ENCODE peak calls at places on chromosomes 12 and 14, in seven cellular contexts. One of them, this sample, is unnamed.

GRCh38 chr12:64968989-64969819 is 144.8 kb downstream of the TBC1D30 start:
- DNase-seq in body of pancreas: no peak
- DNase-seq in CD4-positive, alpha-beta T cell: no peak
- DNase-seq in fibroblast of mammary gland: peak
- DNase-seq in A549: peak
- DNase-seq in dorsolateral prefrontal cortex: no peak
- DNase-seq in mucosa of descending colon: no peak
- DNase-seq in this sample: no peak

GRCh38 chr12:6653987-6654386 is 6.8 kb upstream of the ACRBP start:
- DNase-seq in dorsolateral prefrontal cortex: no peak
- DNase-seq in A549: no peak
- DNase-seq in fibroblast of mammary gland: no peak
- DNase-seq in mucosa of descending colon: no peak
- DNase-seq in CD4-positive, alpha-beta T cell: no peak
- DNase-seq in body of pancreas: no peak
- DNase-seq in this sample: no peak

GRCh38 chr12:132171293-132171967 is 27.2 kb downstream of the NOC4L start:
- DNase-seq in fibroblast of mammary gland: no peak
- DNase-seq in mucosa of descending colon: peak
- DNase-seq in dorsolateral prefrontal cortex: no peak
- DNase-seq in A549: no peak
- DNase-seq in body of pancreas: no peak
- DNase-seq in CD4-positive, alpha-beta T cell: no peak
- DNase-seq in this sample: no peak

GRCh38 chr12:105936496-105936895 is 202.3 kb downstream of the NUAK1 start:
- DNase-seq in body of pancreas: no peak
- DNase-seq in mucosa of descending colon: no peak
- DNase-seq in fibroblast of mammary gland: no peak
- DNase-seq in dorsolateral prefrontal cortex: no peak
- DNase-seq in A549: no peak
- DNase-seq in CD4-positive, alpha-beta T cell: no peak
- DNase-seq in this sample: no peak

GRCh38 chr14:104349950-104350349 is 211.6 kb downstream of the KIF26A start:
- DNase-seq in dorsolateral prefrontal cortex: peak
- DNase-seq in mucosa of descending colon: peak
- DNase-seq in CD4-positive, alpha-beta T cell: no peak
- DNase-seq in fibroblast of mammary gland: no peak
- DNase-seq in body of pancreas: peak
- DNase-seq in A549: no peak
- DNase-seq in this sample: no peak

GRCh38 chr12:96044017-96044985 is 8.9 kb upstream of the LTA4H start:
- DNase-seq in CD4-positive, alpha-beta T cell: no peak
- DNase-seq in dorsolateral prefrontal cortex: no peak
- DNase-seq in A549: no peak
- DNase-seq in body of pancreas: no peak
- DNase-seq in mucosa of descending colon: no peak
- DNase-seq in fibroblast of mammary gland: peak
- DNase-seq in this sample: no peak

GRCh38 chr12:52646613-52647012 is 5.4 kb downstream of the KRT2 start:
- DNase-seq in body of pancreas: no peak
- DNase-seq in A549: no peak
- DNase-seq in dorsolateral prefrontal cortex: no peak
- DNase-seq in CD4-positive, alpha-beta T cell: no peak
- DNase-seq in fibroblast of mammary gland: no peak
- DNase-seq in mucosa of descending colon: no peak
- DNase-seq in this sample: no peak

GRCh38 chr12:104790296-104791125 is 167.6 kb downstream of the SLC41A2 start:
- DNase-seq in CD4-positive, alpha-beta T cell: peak
- DNase-seq in dorsolateral prefrontal cortex: no peak
- DNase-seq in body of pancreas: peak
- DNase-seq in fibroblast of mammary gland: peak
- DNase-seq in A549: peak
- DNase-seq in mucosa of descending colon: peak
- DNase-seq in this sample: peak

GRCh38 chr14:33914676-33915516 is 36.0 kb downstream of the EGLN3 start:
- DNase-seq in CD4-positive, alpha-beta T cell: no peak
- DNase-seq in mucosa of descending colon: no peak
- DNase-seq in dorsolateral prefrontal cortex: no peak
- DNase-seq in body of pancreas: peak
- DNase-seq in fibroblast of mammary gland: peak
- DNase-seq in A549: peak
- DNase-seq in this sample: no peak

GRCh38 chr14:23121401-23121800 is 2.3 kb upstream of the CEBPE start:
- DNase-seq in CD4-positive, alpha-beta T cell: no peak
- DNase-seq in A549: no peak
- DNase-seq in dorsolateral prefrontal cortex: no peak
- DNase-seq in fibroblast of mammary gland: peak
- DNase-seq in body of pancreas: peak
- DNase-seq in mucosa of descending colon: peak
- DNase-seq in this sample: no peak

GRCh38 chr12:114306646-114307045 is 99.3 kb downstream of the TBX5 start:
- DNase-seq in dorsolateral prefrontal cortex: no peak
- DNase-seq in body of pancreas: no peak
- DNase-seq in fibroblast of mammary gland: peak
- DNase-seq in A549: no peak
- DNase-seq in CD4-positive, alpha-beta T cell: no peak
- DNase-seq in mucosa of descending colon: no peak
- DNase-seq in this sample: no peak

GRCh38 chr12:53739285-53740129 is 12.3 kb upstream of the CALCOCO1 start:
- DNase-seq in A549: no peak
- DNase-seq in dorsolateral prefrontal cortex: no peak
- DNase-seq in CD4-positive, alpha-beta T cell: no peak
- DNase-seq in body of pancreas: no peak
- DNase-seq in mucosa of descending colon: no peak
- DNase-seq in fibroblast of mammary gland: peak
- DNase-seq in this sample: no peak

GRCh38 chr14:77830692-77831091 is 30.8 kb downstream of the ADCK1 start:
- DNase-seq in mucosa of descending colon: no peak
- DNase-seq in dorsolateral prefrontal cortex: no peak
- DNase-seq in A549: no peak
- DNase-seq in body of pancreas: no peak
- DNase-seq in CD4-positive, alpha-beta T cell: no peak
- DNase-seq in fibroblast of mammary gland: no peak
- DNase-seq in this sample: no peak

GRCh38 chr12:65568517-65568916 is 255.8 kb upstream of the HMGA2 start:
- DNase-seq in CD4-positive, alpha-beta T cell: no peak
- DNase-seq in A549: no peak
- DNase-seq in dorsolateral prefrontal cortex: no peak
- DNase-seq in mucosa of descending colon: no peak
- DNase-seq in fibroblast of mammary gland: peak
- DNase-seq in body of pancreas: no peak
- DNase-seq in this sample: no peak

GRCh38 chr14:70029296-70030132 is 150.3 kb downstream of the SMOC1 start:
- DNase-seq in mucosa of descending colon: no peak
- DNase-seq in CD4-positive, alpha-beta T cell: no peak
- DNase-seq in body of pancreas: no peak
- DNase-seq in A549: no peak
- DNase-seq in fibroblast of mammary gland: no peak
- DNase-seq in dorsolateral prefrontal cortex: no peak
- DNase-seq in this sample: no peak

GRCh38 chr12:127270193-127270592 is 996.8 kb upstream of the TMEM132C start:
- DNase-seq in dorsolateral prefrontal cortex: no peak
- DNase-seq in mucosa of descending colon: no peak
- DNase-seq in CD4-positive, alpha-beta T cell: no peak
- DNase-seq in fibroblast of mammary gland: peak
- DNase-seq in body of pancreas: no peak
- DNase-seq in A549: no peak
- DNase-seq in this sample: no peak

GRCh38 chr14:54669759-54670630 is 103.1 kb downstream of the SAMD4A start:
- DNase-seq in mucosa of descending colon: no peak
- DNase-seq in body of pancreas: no peak
- DNase-seq in fibroblast of mammary gland: peak
- DNase-seq in CD4-positive, alpha-beta T cell: no peak
- DNase-seq in A549: no peak
- DNase-seq in dorsolateral prefrontal cortex: no peak
- DNase-seq in this sample: no peak

GRCh38 chr14:95069547-95069946 is 87.8 kb downstream of the DICER1 start:
- DNase-seq in dorsolateral prefrontal cortex: no peak
- DNase-seq in body of pancreas: no peak
- DNase-seq in mucosa of descending colon: no peak
- DNase-seq in CD4-positive, alpha-beta T cell: no peak
- DNase-seq in A549: no peak
- DNase-seq in fibroblast of mammary gland: no peak
- DNase-seq in this sample: no peak

GRCh38 chr12:45893240-45893639 is 97.1 kb downstream of the SCAF11 start:
- DNase-seq in A549: no peak
- DNase-seq in mucosa of descending colon: no peak
- DNase-seq in CD4-positive, alpha-beta T cell: no peak
- DNase-seq in fibroblast of mammary gland: peak
- DNase-seq in body of pancreas: no peak
- DNase-seq in dorsolateral prefrontal cortex: no peak
- DNase-seq in this sample: no peak

GRCh38 chr12:75779891-75780501 is 251.6 kb downstream of the PHLDA1 start:
- DNase-seq in dorsolateral prefrontal cortex: no peak
- DNase-seq in body of pancreas: no peak
- DNase-seq in A549: no peak
- DNase-seq in CD4-positive, alpha-beta T cell: no peak
- DNase-seq in mucosa of descending colon: no peak
- DNase-seq in fibroblast of mammary gland: no peak
- DNase-seq in this sample: no peak

GRCh38 chr12:116959845-116960514 is 49.2 kb downstream of the FBXW8 start:
- DNase-seq in fibroblast of mammary gland: no peak
- DNase-seq in A549: no peak
- DNase-seq in mucosa of descending colon: no peak
- DNase-seq in dorsolateral prefrontal cortex: no peak
- DNase-seq in CD4-positive, alpha-beta T cell: no peak
- DNase-seq in body of pancreas: no peak
- DNase-seq in this sample: no peak

GRCh38 chr14:104037903-104038302 is 47.6 kb upstream of the ASPG start:
- DNase-seq in CD4-positive, alpha-beta T cell: no peak
- DNase-seq in A549: no peak
- DNase-seq in mucosa of descending colon: no peak
- DNase-seq in body of pancreas: no peak
- DNase-seq in dorsolateral prefrontal cortex: no peak
- DNase-seq in fibroblast of mammary gland: peak
- DNase-seq in this sample: no peak

DNA sequence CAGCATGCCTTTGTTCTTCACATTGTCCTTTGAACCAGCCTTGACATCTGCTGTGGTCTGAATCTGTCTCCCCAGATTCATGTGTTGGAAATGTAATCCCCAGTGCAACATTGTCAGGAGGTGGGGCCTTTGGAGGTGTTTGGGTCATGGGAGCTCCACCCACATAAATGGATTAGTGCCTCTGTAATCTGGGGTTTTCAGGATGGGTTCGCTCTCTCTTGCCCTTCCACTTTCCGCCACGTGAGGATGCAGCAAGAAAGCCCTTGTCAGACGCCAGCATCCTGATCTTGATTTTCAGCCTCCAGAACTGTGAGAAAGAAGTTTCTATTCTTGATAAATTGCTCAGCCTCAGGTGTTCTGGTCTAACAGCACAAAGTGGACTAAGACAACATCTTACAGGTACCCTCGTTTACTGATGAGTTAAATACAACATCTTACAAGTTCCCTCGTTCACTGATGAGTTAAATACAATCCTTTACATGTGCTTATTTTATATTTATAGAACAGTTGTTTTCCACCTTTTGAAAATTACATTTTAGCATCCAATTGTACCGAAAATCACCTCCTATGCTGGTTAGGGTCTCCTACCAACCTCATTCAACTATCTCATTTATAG is 54.4 kb upstream of the RIMBP2 start:
- DNase-seq in fibroblast of mammary gland: no peak
- DNase-seq in body of pancreas: no peak
- DNase-seq in CD4-positive, alpha-beta T cell: no peak
- DNase-seq in mucosa of descending colon: no peak
- DNase-seq in A549: no peak
- DNase-seq in dorsolateral prefrontal cortex: no peak
- DNase-seq in this sample: no peak
- TF ChIP-seq CTCF in fibroblast of mammary gland: no peak
- TF ChIP-seq CTCF in body of pancreas: no peak
- TF ChIP-seq CTCF in CD4-positive, alpha-beta T cell: no peak
- TF ChIP-seq CTCF in mucosa of descending colon: no peak
- TF ChIP-seq CTCF in A549: no peak
- TF ChIP-seq CTCF in dorsolateral prefrontal cortex: no peak
- TF ChIP-seq CTCF in this sample: no peak

GRCh38 chr14:88439088-88439487 is 53.6 kb downstream of the SPATA7 start:
- DNase-seq in CD4-positive, alpha-beta T cell: no peak
- DNase-seq in dorsolateral prefrontal cortex: no peak
- DNase-seq in body of pancreas: no peak
- DNase-seq in fibroblast of mammary gland: no peak
- DNase-seq in A549: no peak
- DNase-seq in mucosa of descending colon: no peak
- DNase-seq in this sample: no peak

GRCh38 chr14:88437659-88438058 is 52.2 kb downstream of the SPATA7 start:
- DNase-seq in CD4-positive, alpha-beta T cell: no peak
- DNase-seq in body of pancreas: no peak
- DNase-seq in mucosa of descending colon: no peak
- DNase-seq in dorsolateral prefrontal cortex: no peak
- DNase-seq in A549: no peak
- DNase-seq in fibroblast of mammary gland: peak
- DNase-seq in this sample: no peak
- TF ChIP-seq CTCF in CD4-positive, alpha-beta T cell: no peak
- TF ChIP-seq CTCF in body of pancreas: no peak
- TF ChIP-seq CTCF in mucosa of descending colon: no peak
- TF ChIP-seq CTCF in dorsolateral prefrontal cortex: peak
- TF ChIP-seq CTCF in A549: no peak
- TF ChIP-seq CTCF in fibroblast of mammary gland: peak
- TF ChIP-seq CTCF in this sample: no peak

GRCh38 chr14:92551066-92551841 is 37.7 kb downstream of the RIN3 start:
- DNase-seq in dorsolateral prefrontal cortex: no peak
- DNase-seq in CD4-positive, alpha-beta T cell: no peak
- DNase-seq in fibroblast of mammary gland: no peak
- DNase-seq in A549: no peak
- DNase-seq in body of pancreas: no peak
- DNase-seq in mucosa of descending colon: peak
- DNase-seq in this sample: no peak
- TF ChIP-seq CTCF in dorsolateral prefrontal cortex: no peak
- TF ChIP-seq CTCF in CD4-positive, alpha-beta T cell: no peak
- TF ChIP-seq CTCF in fibroblast of mammary gland: no peak
- TF ChIP-seq CTCF in A549: no peak
- TF ChIP-seq CTCF in body of pancreas: peak
- TF ChIP-seq CTCF in mucosa of descending colon: no peak
- TF ChIP-seq CTCF in this sample: peak

DNA sequence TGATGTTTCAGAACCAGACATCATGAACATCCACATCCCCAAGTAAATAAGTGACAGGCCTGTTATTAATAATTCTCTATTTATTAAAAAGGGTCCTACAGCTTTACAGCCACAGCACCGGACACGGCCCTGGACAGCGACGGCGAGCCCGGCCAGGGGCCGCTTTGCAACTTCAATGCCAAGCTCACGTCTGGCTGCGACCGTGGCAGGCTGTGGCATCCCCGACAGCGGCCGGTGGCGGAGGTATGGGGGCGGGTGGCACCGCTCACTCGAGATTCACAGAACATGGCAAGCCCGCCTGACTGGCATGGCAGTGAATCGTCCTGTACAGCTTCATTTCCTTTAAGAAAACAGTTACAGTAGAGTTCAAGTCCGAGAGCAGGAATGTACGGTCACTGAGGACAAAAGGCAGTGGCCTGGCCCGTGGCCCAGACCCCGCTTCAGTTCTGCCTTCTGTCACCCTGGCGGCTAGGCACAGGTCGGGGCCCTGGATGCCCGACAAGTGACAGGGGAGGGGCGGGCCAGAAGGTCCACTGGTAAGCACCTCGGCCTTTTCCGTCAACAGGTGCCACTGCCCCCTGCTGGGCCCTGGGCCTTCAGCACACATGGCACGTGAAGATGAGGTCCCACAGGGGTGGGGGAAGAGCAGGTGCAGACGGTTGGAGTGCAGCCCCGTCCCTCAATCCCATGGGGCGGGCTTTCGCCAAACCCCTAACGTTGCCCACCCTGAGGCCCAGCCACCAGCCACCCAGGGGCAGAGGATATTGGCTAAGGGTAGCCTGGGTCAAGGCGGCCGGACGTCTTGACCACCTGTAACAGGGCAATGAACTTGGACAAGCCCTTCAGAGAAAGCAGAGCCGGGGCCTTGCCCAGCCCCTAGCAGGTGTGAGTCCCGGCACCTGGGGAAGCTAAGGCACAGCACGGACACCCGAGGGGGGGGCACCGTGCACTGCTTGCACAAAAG is 30.3 kb downstream of the HIP1R start:
- DNase-seq in dorsolateral prefrontal cortex: peak
- DNase-seq in A549: peak
- DNase-seq in mucosa of descending colon: peak
- DNase-seq in body of pancreas: peak
- DNase-seq in CD4-positive, alpha-beta T cell: no peak
- DNase-seq in fibroblast of mammary gland: no peak
- DNase-seq in this sample: no peak
- TF ChIP-seq CTCF in dorsolateral prefrontal cortex: peak
- TF ChIP-seq CTCF in A549: peak
- TF ChIP-seq CTCF in mucosa of descending colon: no peak
- TF ChIP-seq CTCF in body of pancreas: peak
- TF ChIP-seq CTCF in CD4-positive, alpha-beta T cell: no peak
- TF ChIP-seq CTCF in fibroblast of mammary gland: peak
- TF ChIP-seq CTCF in this sample: peak

This sample was measured in progenitor cell of endocrine pancreas.